ENCODE peak calls at places on chromosomes 16 and 17, in six cellular contexts. J, P, B, U, N and R are unnamed samples.

GRCh38 chr17:19753661-19754463 is 5.8 kb upstream of the ALDH3A1 start:
- DNase-seq in J (no peak), U (no peak), N (no peak), P (no peak), B (no peak), R (no peak)

GRCh38 chr17:9959377-9959981 is 54.4 kb upstream of the RCVRN start:
- DNase-seq in U (peak), N (peak), B (peak), P (no peak), J (peak), R (peak)

GRCh38 chr17:2120550-2121335 is 65.8 kb downstream of the HIC1 start:
- DNase-seq in N (no peak), P (no peak), B (no peak), U (no peak), J (peak), R (no peak)

GRCh38 chr17:76151896-76152454 is 10.9 kb upstream of the FOXJ1 start:
- DNase-seq in N (no peak), U (no peak), P (no peak), J (no peak), B (peak), R (no peak)

GRCh38 chr16:80852261-80852872 is 48.0 kb upstream of the CDYL2 start:
- DNase-seq in B (peak), J (peak), N (no peak), P (peak), U (peak), R (no peak)

GRCh38 chr17:50532452-50533024 is at the start of gene EPN3:
- DNase-seq in B (peak), J (no peak), U (peak), N (no peak), P (peak), R (no peak)

GRCh38 chr16:825298-826061 is 24.9 kb upstream of the GNG13 start:
- DNase-seq in J (no peak), N (no peak), P (no peak), U (no peak), B (no peak), R (no peak)

GRCh38 chr17:14201595-14201994 is 35.1 kb downstream of the CDRT15 start:
- DNase-seq in N (no peak), U (no peak), P (no peak), J (no peak), B (no peak), R (no peak)

GRCh38 chr16:58459344-58460218 is 40.4 kb upstream of the NDRG4 start:
- DNase-seq in N (peak), B (no peak), U (no peak), J (peak), P (peak), R (no peak)

GRCh38 chr17:34300652-34301390 is 15.3 kb downstream of the CCL11 start:
- DNase-seq in N (peak), B (no peak), U (no peak), P (peak), J (peak), R (no peak)

GRCh38 chr16:5228369-5228768 is 130.8 kb upstream of the EEF2KMT start:
- DNase-seq in U (no peak), N (no peak), B (peak), J (no peak), P (no peak), R (no peak)

GRCh38 chr16:5220705-5221104 is 123.1 kb upstream of the EEF2KMT start:
- DNase-seq in J (no peak), P (no peak), B (no peak), N (no peak), U (no peak), R (no peak)

GRCh38 chr16:5222770-5223169 is 125.2 kb upstream of the EEF2KMT start:
- DNase-seq in N (no peak), U (no peak), P (no peak), B (no peak), J (no peak), R (no peak)
- H4K91ac ChIP-seq in N (no peak), U (no peak), P (no peak), B (no peak), J (no peak), R (no peak)

GRCh38 chr17:44383861-44384260 is 5.6 kb downstream of the ITGA2B start:
- DNase-seq in P (no peak), U (no peak), B (no peak), N (no peak), J (no peak), R (no peak)

GRCh38 chr17:44384823-44385286 is 4.6 kb downstream of the ITGA2B start:
- DNase-seq in B (no peak), U (peak), N (no peak), J (no peak), P (no peak), R (no peak)

GRCh38 chr17:44383363-44383762 is 6.1 kb downstream of the ITGA2B start:
- DNase-seq in P (no peak), B (no peak), J (no peak), U (no peak), N (no peak), R (no peak)

GRCh38 chr17:44385287-44386181 is 3.9 kb downstream of the ITGA2B start:
- DNase-seq in P (peak), N (peak), J (peak), U (peak), B (peak), R (peak)

GRCh38 chr17:44384281-44384822 is 5.1 kb downstream of the ITGA2B start:
- DNase-seq in J (no peak), B (no peak), U (no peak), P (no peak), N (no peak), R (no peak)
- H3K9ac ChIP-seq in J (no peak), B (no peak), U (no peak), P (peak), N (no peak), R (peak)

GRCh38 chr16:68732068-68732680 is 4.9 kb upstream of the CDH1 start:
- DNase-seq in J (no peak), N (no peak), U (peak), P (peak), B (peak), R (no peak)
- H2BK120ac ChIP-seq in J (no peak), N (no peak), U (peak), P (peak), B (no peak), R (no peak)

GRCh38 chr16:3878610-3879009 is 1.9 kb downstream of the CREBBP start:
- DNase-seq in P (no peak), N (no peak), J (peak), U (no peak), B (no peak), R (no peak)
- H4K91ac ChIP-seq in P (no peak), N (no peak), J (no peak), U (no peak), B (no peak), R (no peak)

GRCh38 chr16:56423584-56424403 is 1.6 kb downstream of the AMFR start:
- DNase-seq in P (no peak), J (no peak), B (no peak), U (no peak), N (peak), R (no peak)
- H3K9ac ChIP-seq in P (no peak), J (peak), B (peak), U (no peak), N (peak), R (no peak)

GRCh38 chr16:11312718-11313492 is 31.8 kb upstream of the PRM1 start:
- DNase-seq in J (peak), P (peak), B (peak), U (no peak), N (peak), R (no peak)
- H2BK120ac ChIP-seq in J (peak), P (peak), B (no peak), U (peak), N (no peak), R (no peak)

GRCh38 chr17:28552201-28552999 is at the start of gene UNC119:
- DNase-seq in B (peak), J (peak), P (peak), N (peak), U (peak), R (peak)
- H4K91ac ChIP-seq in B (no peak), J (no peak), P (peak), N (no peak), U (no peak), R (no peak)

GRCh38 chr17:81299846-81300585 is 4.9 kb upstream of the SLC38A10 start:
- DNase-seq in B (no peak), U (no peak), P (no peak), N (no peak), J (no peak), R (no peak)
- H3K9ac ChIP-seq in B (no peak), U (no peak), P (no peak), N (no peak), J (no peak), R (peak)

GRCh38 chr17:42761638-42762037 is 611 bp downstream of the RAMP2 start:
- DNase-seq in B (no peak), U (no peak), N (no peak), P (no peak), J (no peak), R (no peak)

GRCh38 chr17:42773290-42774035 is at the start of gene VPS25:
- DNase-seq in J (peak), U (peak), B (peak), N (peak), P (peak), R (peak)

GRCh38 chr17:42766124-42766523 is 5.1 kb downstream of the RAMP2 start:
- DNase-seq in B (no peak), J (no peak), P (no peak), N (no peak), U (no peak), R (no peak)

GRCh38 chr17:42772945-42773289 is 332 bp upstream of the VPS25 start:
- DNase-seq in U (no peak), J (no peak), B (no peak), P (no peak), N (no peak), R (no peak)

GRCh38 chr17:42767512-42767911 is 5.7 kb upstream of the VPS25 start:
- DNase-seq in P (no peak), B (no peak), J (no peak), N (no peak), U (no peak), R (no peak)
- H2BK120ac ChIP-seq in P (no peak), B (no peak), J (no peak), N (no peak), U (no peak), R (no peak)